ENCODE peak calls at places on chromosomes 5 and 9, in four cellular contexts. One of them, this sample, is unnamed.

GRCh38 chr5:443239-444151 is 519 bp downstream of the EXOC3 start:
- DNase-seq in AG09319: no peak
- DNase-seq in fibroblast of lung: no peak
- DNase-seq in HuH-7.5: peak
- DNase-seq in this sample: peak

GRCh38 chr5:83494102-83494620 is 22.6 kb downstream of the VCAN start:
- DNase-seq in HuH-7.5: no peak
- DNase-seq in AG09319: no peak
- DNase-seq in fibroblast of lung: no peak
- DNase-seq in this sample: no peak

GRCh38 chr9:71886015-71886414 is 25.0 kb downstream of the ABHD17B start:
- DNase-seq in AG09319: no peak
- DNase-seq in HuH-7.5: no peak
- DNase-seq in fibroblast of lung: no peak
- DNase-seq in this sample: no peak

GRCh38 chr9:136644593-136645342 is 17.9 kb upstream of the EGFL7 start:
- DNase-seq in AG09319: no peak
- DNase-seq in fibroblast of lung: peak
- DNase-seq in HuH-7.5: no peak
- DNase-seq in this sample: no peak

GRCh38 chr5:154179846-154180710 is 10.5 kb upstream of the GALNT10 start:
- DNase-seq in HuH-7.5: peak
- DNase-seq in fibroblast of lung: peak
- DNase-seq in AG09319: peak
- DNase-seq in this sample: peak

GRCh38 chr9:124225945-124226344 is 31.8 kb upstream of the NEK6 start:
- DNase-seq in AG09319: no peak
- DNase-seq in fibroblast of lung: no peak
- DNase-seq in HuH-7.5: no peak
- DNase-seq in this sample: no peak

GRCh38 chr5:94613583-94613982 is 4.8 kb downstream of the KIAA0825 start:
- DNase-seq in AG09319: no peak
- DNase-seq in HuH-7.5: no peak
- DNase-seq in fibroblast of lung: peak
- DNase-seq in this sample: peak

GRCh38 chr5:95159603-95160002 is 125.3 kb downstream of the MCTP1 start:
- DNase-seq in HuH-7.5: no peak
- DNase-seq in fibroblast of lung: no peak
- DNase-seq in AG09319: no peak
- DNase-seq in this sample: no peak

GRCh38 chr9:136621734-136622093 is 41.0 kb upstream of the EGFL7 start:
- DNase-seq in fibroblast of lung: no peak
- DNase-seq in AG09319: no peak
- DNase-seq in HuH-7.5: no peak
- DNase-seq in this sample: no peak

GRCh38 chr5:160165137-160166068 is 46.2 kb upstream of the PWWP2A start:
- DNase-seq in HuH-7.5: no peak
- DNase-seq in AG09319: peak
- DNase-seq in fibroblast of lung: peak
- DNase-seq in this sample: no peak

GRCh38 chr9:109708507-109708945 is 71.5 kb upstream of the PALM2AKAP2 start:
- DNase-seq in HuH-7.5: no peak
- DNase-seq in AG09319: no peak
- DNase-seq in fibroblast of lung: peak
- DNase-seq in this sample: no peak

This sample was measured in HEK293T.